ENCODE peak calls at places on chromosome 4, in seven cellular contexts. N, J, W, D, O, E and M are unnamed samples.

GRCh38 chr4:38163216-38164006 is 203.2 kb downstream of the PTTG2 start:
- DNase-seq in D (peak; percentile 77), O (peak; percentile 71), J (no peak), E (no peak), W (no peak), N (no peak), M (no peak)

GRCh38 chr4:109801895-109802319 is at the start of gene CFI:
- DNase-seq in E (no peak), J (no peak), N (peak; percentile 91), D (peak; percentile 55), O (peak; percentile 42), W (peak; percentile 30), M (no peak)

GRCh38 chr4:143406523-143406922 is 69.8 kb downstream of the GAB1 start:
- DNase-seq in J (peak; percentile 49), W (no peak), N (peak; percentile 80), E (no peak), D (peak; percentile 80), O (no peak), M (no peak)

GRCh38 chr4:1082215-1083182 is 30.9 kb downstream of the RNF212 start:
- DNase-seq in E (no peak), J (peak; percentile 86), W (no peak), O (peak; percentile 92), N (peak; percentile 82), D (peak; percentile 78), M (no peak)

GRCh38 chr4:83149885-83150562 is 35.5 kb upstream of the PLAC8 start:
- DNase-seq in D (no peak), O (no peak), J (no peak), W (no peak), E (no peak), N (peak; percentile 57), M (no peak)

GRCh38 chr4:77599378-77599777 is 6.2 kb upstream of the CXCL13 start:
- DNase-seq in D (peak; percentile 62), O (no peak), N (peak; percentile 68), E (no peak), J (no peak), W (no peak), M (no peak)

GRCh38 chr4:141328550-141329173 is 108.0 kb downstream of the ZNF330 start:
- DNase-seq in D (peak; percentile 51), N (no peak), E (no peak), W (no peak), J (no peak), O (peak; percentile 55), M (no peak)

GRCh38 chr4:113869743-113870375 is 108.3 kb upstream of the CAMK2D start:
- DNase-seq in E (no peak), J (no peak), O (no peak), N (no peak), D (peak; percentile 88), W (no peak), M (no peak)

GRCh38 chr4:130110189-130110588 is 1014.2 kb downstream of the C4orf33 start:
- DNase-seq in J (no peak), E (no peak), O (no peak), D (no peak), N (no peak), W (no peak), M (no peak)

GRCh38 chr4:24912252-24913098 is at the start of gene CCDC149:
- DNase-seq in N (peak; percentile 76), W (no peak), O (peak; percentile 76), D (peak; percentile 53), J (peak; percentile 88), E (peak; percentile 68), M (no peak)

GRCh38 chr4:17368408-17368807 is 143.5 kb downstream of the QDPR start:
- DNase-seq in D (no peak), W (no peak), N (no peak), O (no peak), J (no peak), E (no peak), M (no peak)

GRCh38 chr4:40916880-40917279 is 167.1 kb downstream of the NSUN7 start:
- DNase-seq in J (peak; percentile 67), W (no peak), D (peak; percentile 52), E (no peak), O (no peak), N (peak; percentile 43), M (no peak)

GRCh38 chr4:143421609-143422008 is 84.9 kb downstream of the GAB1 start:
- DNase-seq in W (no peak), D (no peak), O (peak; percentile 69), J (no peak), N (no peak), E (no peak), M (no peak)

GRCh38 chr4:6333301-6334202 is 63.9 kb downstream of the WFS1 start:
- DNase-seq in E (no peak), O (no peak), J (no peak), W (no peak), D (peak; percentile 39), N (no peak), M (no peak)

GRCh38 chr4:179521937-179522336 is 2079.7 kb upstream of the AGA start:
- DNase-seq in J (no peak), W (no peak), D (no peak), N (no peak), E (no peak), O (no peak), M (no peak)

GRCh38 chr4:16026155-16026761 is 57.6 kb downstream of the PROM1 start:
- DNase-seq in E (no peak), J (no peak), W (no peak), O (no peak), D (peak; percentile 75), N (peak; percentile 78), M (no peak)

GRCh38 chr4:87953776-87954175 is 21.7 kb upstream of the SPP1 start:
- DNase-seq in O (no peak), N (no peak), E (no peak), W (no peak), D (no peak), J (no peak), M (no peak)

GRCh38 chr4:61201562-61202099 is 1.5 kb downstream of the ADGRL3 start:
- DNase-seq in N (peak; percentile 23), J (peak; percentile 32), O (no peak), E (peak; percentile 10), D (peak; percentile 30), W (no peak), M (no peak)

GRCh38 chr4:102778720-102779119 is 18.0 kb upstream of the MANBA start:
- DNase-seq in O (no peak), W (no peak), J (no peak), N (no peak), D (no peak), E (no peak), M (no peak)

GRCh38 chr4:79249879-79250503 is 75.9 kb downstream of the NAA11 start:
- DNase-seq in D (no peak), W (no peak), E (no peak), N (no peak), J (no peak), O (no peak), M (no peak)

GRCh38 chr4:16775411-16776154 is 122.9 kb downstream of the LDB2 start:
- DNase-seq in E (no peak), O (no peak), D (no peak), W (no peak), J (no peak), N (no peak), M (no peak)

GRCh38 chr4:7313361-7313811 is 121.0 kb downstream of the SORCS2 start:
- DNase-seq in D (no peak), E (peak; percentile 68), O (no peak), W (no peak), N (peak; percentile 46), J (no peak), M (no peak)

GRCh38 chr4:86791126-86791525 is 58.1 kb downstream of the SLC10A6 start:
- DNase-seq in E (no peak), D (no peak), J (no peak), O (no peak), W (no peak), N (no peak), M (no peak)

GRCh38 chr4:36523182-36523581 is 241.8 kb downstream of the DTHD1 start:
- DNase-seq in E (no peak), D (no peak), J (no peak), N (no peak), W (no peak), O (no peak), M (no peak)

GRCh38 chr4:123841431-123842121 is 445.0 kb downstream of the SPRY1 start:
- DNase-seq in N (no peak), D (no peak), O (no peak), W (no peak), J (no peak), E (no peak), M (no peak)

GRCh38 chr4:68349361-68350360 is at the start of gene YTHDC1:
- DNase-seq in N (peak; percentile 98), W (peak; percentile 76), J (peak; percentile 98), D (peak; percentile 97), E (peak; percentile 96), O (peak; percentile 88), M (peak; percentile 67)

GRCh38 chr4:68346461-68346860 is 3.4 kb downstream of the YTHDC1 start:
- DNase-seq in D (peak; percentile 71), N (no peak), J (no peak), W (no peak), O (peak; percentile 65), E (no peak), M (no peak)

GRCh38 chr4:68348577-68348976 is 1.3 kb downstream of the YTHDC1 start:
- DNase-seq in E (no peak), O (no peak), J (no peak), N (no peak), W (no peak), D (no peak), M (no peak)

GRCh38 chr4:68344785-68345184 is 5.1 kb downstream of the YTHDC1 start:
- DNase-seq in E (no peak), D (no peak), W (no peak), O (no peak), N (no peak), J (no peak), M (no peak)

DNA sequence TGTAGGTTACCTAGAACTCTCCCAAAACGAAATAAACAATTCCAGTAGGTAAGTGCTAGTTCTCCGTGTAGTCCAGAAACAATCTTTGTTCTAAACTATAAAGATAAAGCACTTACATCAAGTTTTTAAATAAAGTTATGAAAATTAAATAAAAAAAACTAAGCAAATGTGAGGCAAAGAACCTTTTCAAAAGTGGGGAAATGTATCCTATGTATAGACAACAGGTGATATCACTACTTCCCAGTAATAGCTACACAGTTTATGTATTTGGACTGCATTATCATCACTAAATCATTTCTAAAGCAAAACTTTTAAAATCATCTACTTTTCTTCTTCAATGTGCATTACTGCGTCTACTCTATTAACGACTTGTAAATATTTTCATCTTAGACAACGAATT is 2.0 kb downstream of the YTHDC1 start:
- DNase-seq in N (no peak), D (no peak), J (no peak), W (no peak), O (no peak), E (no peak), M (no peak)
- H3K4me3 ChIP-seq in N (peak overlapping the region; percentile 99), D (peak overlapping the region; percentile 79), J (peak overlapping the region; percentile 90), W (peak overlapping the region; percentile 94), O (peak overlapping the region; percentile 86), E (peak overlapping the region; percentile 95), M (peak overlapping the region; percentile 87)

GRCh38 chr4:153151535-153152452 is 52.4 kb upstream of the TRIM2 start:
- DNase-seq in E (peak; percentile 59), D (peak; percentile 34), O (peak; percentile 66), N (peak; percentile 66), J (peak; percentile 87), W (no peak), M (no peak)
- H3K4me3 ChIP-seq in E (no peak overlapping the region), D (no peak overlapping the region), O (peak overlapping the region; percentile 77), N (peak overlapping the region; percentile 48), J (peak overlapping the region; percentile 65), W (no peak overlapping the region), M (no peak overlapping the region)

GRCh38 chr4:2879026-2879425 is 35.4 kb downstream of the ADD1 start:
- DNase-seq in D (no peak), E (no peak), N (no peak), W (no peak), O (no peak), J (no peak), M (no peak)
- H3K4me3 ChIP-seq in D (no peak overlapping the region), E (no peak overlapping the region), N (no peak overlapping the region), W (no peak overlapping the region), O (no peak overlapping the region), J (no peak overlapping the region), M (no peak overlapping the region)

GRCh38 chr4:52035190-52035589 is 2.9 kb downstream of the SGCB start:
- DNase-seq in N (no peak), W (no peak), J (no peak), D (no peak), O (no peak), E (no peak), M (no peak)
- H3K4me3 ChIP-seq in N (no peak overlapping the region), W (no peak overlapping the region), J (no peak overlapping the region), D (no peak overlapping the region), O (no peak overlapping the region), E (no peak overlapping the region), M (no peak overlapping the region)